ENCODE peak calls at places on chromosomes 6 and 20, in eight cellular contexts. One of them, this sample, is unnamed. For H3K4me1, the result is how much of the 10 kb centered on the place peaks cover.

GRCh38 chr6:35170166-35170565 is 29.0 kb upstream of the TCP11 start:
- DNase-seq in HCT116: no peak
- DNase-seq in H1: no peak
- DNase-seq in transverse colon: no peak
- DNase-seq in body of pancreas: no peak
- DNase-seq in A549: no peak
- DNase-seq in HepG2: no peak
- DNase-seq in prostate gland: no peak
- DNase-seq in this sample: no peak

GRCh38 chr6:70375882-70376281 is 37.4 kb upstream of the FAM135A start:
- DNase-seq in HCT116: peak
- DNase-seq in H1: no peak
- DNase-seq in transverse colon: no peak
- DNase-seq in body of pancreas: no peak
- DNase-seq in A549: no peak
- DNase-seq in HepG2: peak
- DNase-seq in prostate gland: no peak
- DNase-seq in this sample: no peak

GRCh38 chr6:72245565-72245964 is 359.2 kb downstream of the RIMS1 start:
- DNase-seq in HCT116: no peak
- DNase-seq in H1: peak
- DNase-seq in transverse colon: no peak
- DNase-seq in body of pancreas: no peak
- DNase-seq in A549: no peak
- DNase-seq in HepG2: no peak
- DNase-seq in prostate gland: no peak
- DNase-seq in this sample: no peak

GRCh38 chr6:159836294-159837140 is 36.4 kb downstream of the PNLDC1 start:
- DNase-seq in HCT116: no peak
- DNase-seq in H1: no peak
- DNase-seq in transverse colon: no peak
- DNase-seq in body of pancreas: no peak
- DNase-seq in A549: no peak
- DNase-seq in HepG2: no peak
- DNase-seq in prostate gland: no peak
- DNase-seq in this sample: peak

GRCh38 chr20:53954734-53955658 is 115.4 kb downstream of the BCAS1 start:
- DNase-seq in HCT116: no peak
- DNase-seq in H1: no peak
- DNase-seq in transverse colon: no peak
- DNase-seq in body of pancreas: no peak
- DNase-seq in A549: no peak
- DNase-seq in HepG2: peak
- DNase-seq in prostate gland: no peak
- DNase-seq in this sample: no peak

GRCh38 chr6:3233321-3233720 is 5.9 kb upstream of the TUBB2B start:
- DNase-seq in HCT116: no peak
- DNase-seq in H1: no peak
- DNase-seq in transverse colon: no peak
- DNase-seq in body of pancreas: no peak
- DNase-seq in A549: no peak
- DNase-seq in HepG2: no peak
- DNase-seq in prostate gland: no peak
- DNase-seq in this sample: no peak

GRCh38 chr6:105785412-105785811 is 300.7 kb upstream of the PRDM1 start:
- DNase-seq in HCT116: no peak
- DNase-seq in H1: no peak
- DNase-seq in transverse colon: no peak
- DNase-seq in body of pancreas: no peak
- DNase-seq in A549: no peak
- DNase-seq in HepG2: no peak
- DNase-seq in prostate gland: no peak
- DNase-seq in this sample: no peak

GRCh38 chr6:86407128-86407527 is 530.2 kb upstream of the HTR1E start:
- DNase-seq in HCT116: no peak
- DNase-seq in H1: no peak
- DNase-seq in transverse colon: no peak
- DNase-seq in body of pancreas: no peak
- DNase-seq in A549: no peak
- DNase-seq in HepG2: no peak
- DNase-seq in prostate gland: no peak
- DNase-seq in this sample: no peak

GRCh38 chr20:5039255-5039657 is 37.9 kb upstream of the SLC23A2 start:
- DNase-seq in HCT116: no peak
- DNase-seq in H1: no peak
- DNase-seq in transverse colon: no peak
- DNase-seq in body of pancreas: no peak
- DNase-seq in A549: no peak
- DNase-seq in HepG2: no peak
- DNase-seq in prostate gland: no peak
- DNase-seq in this sample: no peak

GRCh38 chr20:51469578-51470520 is 72.7 kb downstream of the NFATC2 start:
- DNase-seq in HCT116: no peak
- DNase-seq in H1: no peak
- DNase-seq in transverse colon: no peak
- DNase-seq in body of pancreas: no peak
- DNase-seq in A549: no peak
- DNase-seq in HepG2: no peak
- DNase-seq in prostate gland: no peak
- DNase-seq in this sample: no peak

GRCh38 chr20:57509665-57510237 is 15.2 kb downstream of the CTCFL start:
- DNase-seq in HCT116: peak
- DNase-seq in H1: no peak
- DNase-seq in transverse colon: peak
- DNase-seq in body of pancreas: no peak
- DNase-seq in A549: peak
- DNase-seq in HepG2: peak
- DNase-seq in prostate gland: no peak
- DNase-seq in this sample: no peak

GRCh38 chr6:34575326-34575725 is 19.2 kb upstream of the SPDEF start:
- DNase-seq in HCT116: no peak
- DNase-seq in H1: peak
- DNase-seq in transverse colon: no peak
- DNase-seq in body of pancreas: no peak
- DNase-seq in A549: no peak
- DNase-seq in HepG2: no peak
- DNase-seq in prostate gland: no peak
- DNase-seq in this sample: no peak

GRCh38 chr20:50820515-50821256 is 25.8 kb downstream of the BCAS4 start:
- DNase-seq in HCT116: no peak
- DNase-seq in H1: no peak
- DNase-seq in transverse colon: no peak
- DNase-seq in body of pancreas: no peak
- DNase-seq in A549: no peak
- DNase-seq in HepG2: no peak
- DNase-seq in prostate gland: no peak
- DNase-seq in this sample: no peak

GRCh38 chr6:150977276-150977675 is 111.8 kb downstream of the MTHFD1L start:
- DNase-seq in HCT116: no peak
- DNase-seq in H1: no peak
- DNase-seq in transverse colon: no peak
- DNase-seq in body of pancreas: no peak
- DNase-seq in A549: no peak
- DNase-seq in HepG2: no peak
- DNase-seq in prostate gland: no peak
- DNase-seq in this sample: no peak

GRCh38 chr6:140105857-140106256 is 731.4 kb upstream of the CITED2 start:
- DNase-seq in HCT116: peak
- DNase-seq in H1: peak
- DNase-seq in transverse colon: no peak
- DNase-seq in body of pancreas: peak
- DNase-seq in A549: peak
- DNase-seq in HepG2: peak
- DNase-seq in prostate gland: no peak
- DNase-seq in this sample: no peak

DNA sequence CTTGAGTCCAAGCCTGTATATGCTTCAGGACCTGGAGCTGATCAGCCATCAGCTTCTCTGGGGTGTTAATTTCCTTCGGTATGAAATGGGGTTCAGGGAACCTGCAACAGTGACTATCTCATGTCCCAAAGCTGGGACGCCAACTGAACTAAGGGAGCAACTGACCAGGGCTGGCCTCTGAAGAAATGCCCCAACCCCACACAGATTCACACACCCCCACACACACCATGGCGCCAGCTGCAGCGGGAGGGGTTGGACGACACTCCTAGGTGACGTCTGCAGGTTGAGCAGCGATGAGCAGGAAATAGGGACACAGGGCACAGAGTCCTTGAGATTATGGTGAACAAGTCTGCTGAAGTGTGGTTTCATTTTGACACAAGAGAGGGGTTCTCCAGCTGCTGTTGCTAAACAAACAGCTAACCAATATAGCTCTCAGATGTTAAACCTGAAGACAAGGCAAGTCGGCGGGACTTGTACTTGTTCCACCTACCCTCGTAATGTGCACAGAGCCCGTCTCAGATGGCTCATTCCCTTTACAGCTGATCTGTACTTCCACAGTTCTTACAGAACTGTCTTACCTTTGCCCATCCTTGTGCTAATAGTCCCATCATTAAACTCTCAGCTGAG is 7.5 kb upstream of the ADTRP start:
- DNase-seq in HCT116: no peak
- DNase-seq in H1: no peak
- DNase-seq in transverse colon: peak
- DNase-seq in body of pancreas: peak
- DNase-seq in A549: no peak
- DNase-seq in HepG2: no peak
- DNase-seq in prostate gland: no peak
- DNase-seq in this sample: no peak
- TF ChIP-seq POLR2A in HCT116: no peak
- TF ChIP-seq POLR2A in H1: no peak
- TF ChIP-seq POLR2A in transverse colon: peak
- TF ChIP-seq POLR2A in body of pancreas: no peak
- TF ChIP-seq POLR2A in A549: no peak
- TF ChIP-seq POLR2A in HepG2: no peak
- TF ChIP-seq POLR2A in prostate gland: no peak
- TF ChIP-seq POLR2A in this sample: no peak

GRCh38 chr6:17156966-17157365 is 55.1 kb downstream of the STMND1 start:
- DNase-seq in HCT116: no peak
- DNase-seq in H1: no peak
- DNase-seq in transverse colon: no peak
- DNase-seq in body of pancreas: no peak
- DNase-seq in A549: no peak
- DNase-seq in HepG2: no peak
- DNase-seq in prostate gland: no peak
- DNase-seq in this sample: no peak

GRCh38 chr6:17152703-17153102 is 50.9 kb downstream of the STMND1 start:
- DNase-seq in HCT116: no peak
- DNase-seq in H1: no peak
- DNase-seq in transverse colon: no peak
- DNase-seq in body of pancreas: no peak
- DNase-seq in A549: no peak
- DNase-seq in HepG2: no peak
- DNase-seq in prostate gland: no peak
- DNase-seq in this sample: no peak

GRCh38 chr6:17159240-17159639 is 57.4 kb downstream of the STMND1 start:
- DNase-seq in HCT116: no peak
- DNase-seq in H1: no peak
- DNase-seq in transverse colon: peak
- DNase-seq in body of pancreas: peak
- DNase-seq in A549: no peak
- DNase-seq in HepG2: peak
- DNase-seq in prostate gland: peak
- DNase-seq in this sample: no peak

GRCh38 chr6:17156112-17156921 is 54.5 kb downstream of the STMND1 start:
- DNase-seq in HCT116: peak
- DNase-seq in H1: peak
- DNase-seq in transverse colon: peak
- DNase-seq in body of pancreas: peak
- DNase-seq in A549: peak
- DNase-seq in HepG2: peak
- DNase-seq in prostate gland: peak
- DNase-seq in this sample: peak

DNA sequence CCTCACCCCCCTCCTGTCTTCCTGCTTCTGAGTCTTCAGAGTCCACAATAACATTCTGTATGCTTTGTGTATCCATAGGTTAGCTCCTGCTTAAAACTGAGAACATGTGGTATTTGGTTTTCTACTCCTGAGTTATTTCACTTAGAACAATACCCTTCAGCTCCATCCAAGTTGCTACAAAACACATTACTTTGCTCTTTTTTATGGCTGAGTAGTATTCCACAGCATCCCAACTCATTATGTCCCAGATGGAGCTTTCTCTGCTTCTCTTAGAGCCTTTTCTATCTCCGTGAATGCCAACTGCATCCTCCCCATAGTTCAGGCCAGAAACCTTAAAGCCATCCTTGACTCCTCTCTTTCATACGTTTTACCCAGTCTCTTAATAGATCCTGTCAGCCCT is 55.8 kb downstream of the STMND1 start:
- DNase-seq in HCT116: no peak
- DNase-seq in H1: no peak
- DNase-seq in transverse colon: no peak
- DNase-seq in body of pancreas: no peak
- DNase-seq in A549: no peak
- DNase-seq in HepG2: no peak
- DNase-seq in prostate gland: no peak
- DNase-seq in this sample: no peak
- H3K27ac ChIP-seq in HCT116: no peak
- H3K27ac ChIP-seq in H1: no peak
- H3K27ac ChIP-seq in transverse colon: no peak
- H3K27ac ChIP-seq in body of pancreas: no peak
- H3K27ac ChIP-seq in A549: no peak
- H3K27ac ChIP-seq in HepG2: no peak
- H3K27ac ChIP-seq in prostate gland: no peak
- H3K27ac ChIP-seq in this sample: no peak

GRCh38 chr20:15923030-15923776 is 650.0 kb downstream of the KIF16B start:
- DNase-seq in HCT116: no peak
- DNase-seq in H1: no peak
- DNase-seq in transverse colon: no peak
- DNase-seq in body of pancreas: no peak
- DNase-seq in A549: no peak
- DNase-seq in HepG2: no peak
- DNase-seq in prostate gland: no peak
- DNase-seq in this sample: no peak
- H3K4me1 ChIP-seq in HCT116: under half
- H3K4me1 ChIP-seq in H1: under half
- H3K4me1 ChIP-seq in transverse colon: under half
- H3K4me1 ChIP-seq in body of pancreas: under half
- H3K4me1 ChIP-seq in A549: under half
- H3K4me1 ChIP-seq in HepG2: under half
- H3K4me1 ChIP-seq in prostate gland: under half
- H3K4me1 ChIP-seq in this sample: under half

DNA sequence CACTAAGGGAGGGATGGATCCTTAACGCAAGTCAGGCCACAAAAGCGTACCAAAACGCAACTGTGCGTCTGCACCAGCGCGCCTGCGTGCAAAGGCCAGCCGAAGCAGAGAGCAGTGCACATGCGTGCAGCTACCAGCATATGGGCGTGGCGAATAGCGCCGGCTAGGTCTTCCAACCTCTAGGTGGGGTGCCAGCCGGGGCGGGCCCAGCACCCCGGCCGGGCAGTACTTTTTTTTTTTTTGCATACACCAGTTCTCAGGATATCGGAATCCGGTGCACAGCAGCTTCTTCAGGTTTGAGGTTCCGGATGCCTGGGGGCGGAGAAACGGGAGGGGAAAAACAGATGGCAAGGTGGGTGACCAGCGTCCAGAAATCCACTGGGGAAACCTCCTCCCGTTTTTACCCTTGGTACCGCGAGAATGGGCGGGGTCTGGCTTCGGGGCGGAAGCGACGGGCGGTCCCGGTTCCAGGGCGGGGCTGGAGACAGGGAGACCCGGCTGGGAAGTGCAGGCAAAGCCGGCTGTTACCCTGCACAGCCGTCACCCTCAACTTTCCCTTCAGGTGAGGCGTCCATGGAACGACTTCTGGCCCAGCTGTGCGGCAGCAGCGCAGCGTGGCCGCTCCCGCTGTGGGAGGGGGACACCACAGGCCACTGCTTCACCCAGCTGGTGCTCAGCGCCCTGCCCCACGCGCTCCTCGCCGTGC is at the start of gene ABCC10:
- DNase-seq in HCT116: peak
- DNase-seq in H1: peak
- DNase-seq in transverse colon: peak
- DNase-seq in body of pancreas: peak
- DNase-seq in A549: peak
- DNase-seq in HepG2: peak
- DNase-seq in prostate gland: peak
- DNase-seq in this sample: peak
- TF ChIP-seq POLR2A in HCT116: peak
- TF ChIP-seq POLR2A in H1: no peak
- TF ChIP-seq POLR2A in transverse colon: peak
- TF ChIP-seq POLR2A in body of pancreas: peak
- TF ChIP-seq POLR2A in A549: peak
- TF ChIP-seq POLR2A in HepG2: peak
- TF ChIP-seq POLR2A in prostate gland: peak
- TF ChIP-seq POLR2A in this sample: peak